ENCODE peak calls at places on chromosomes 1 and 21, in eight cellular contexts. C is stimulated activated CD8-positive, alpha-beta memory T cell treated with anti-CD3 and anti-CD28 coated beads, Interleukin-15, amount 100 ng/mL, for 24 hours; Y is lower leg skin; X is natural killer cell treated with Interleukin-12 subunit alpha and Interleukin-12 subunit beta and Interleukin-15 and Interleukin-18, amount 100 ng/mL, for 72 hours; A is stimulated activated CD4-positive, alpha-beta T cell treated with anti-CD3 and anti-CD28 coated beads, Interleukin-2, amount 100 ng/mL, for 48 hours; O is AG08395; B is body of pancreas; N is LNCaP clone FGC. D is an unnamed sample.

GRCh38 chr1:58818075-58818474 is 34.2 kb upstream of the JUN start:
- DNase-seq in C (no peak), Y (no peak), N (no peak), X (no peak), A (no peak), O (peak), B (no peak), D (no peak)

GRCh38 chr21:14488805-14489204 is 57.3 kb downstream of the SAMSN1 start:
- DNase-seq in C (no peak), O (no peak), X (no peak), B (no peak), Y (no peak), A (no peak), N (no peak), D (no peak)

GRCh38 chr1:212397171-212397570 is 17.5 kb downstream of the PACC1 start:
- DNase-seq in C (no peak), B (no peak), O (no peak), N (no peak), X (no peak), A (no peak), Y (no peak), D (no peak)

GRCh38 chr1:38728176-38728908 is 131.2 kb downstream of the RRAGC start:
- DNase-seq in X (no peak), C (no peak), A (no peak), B (no peak), N (no peak), O (no peak), Y (no peak), D (no peak)

GRCh38 chr1:35255276-35255675 is 13.2 kb upstream of the ZMYM4 start:
- DNase-seq in Y (no peak), N (no peak), B (no peak), C (no peak), X (no peak), A (no peak), O (no peak), D (no peak)

GRCh38 chr21:32411366-32412161 is 942 bp upstream of the EVA1C start:
- DNase-seq in B (peak), Y (peak), N (no peak), X (peak), A (peak), O (peak), C (peak), D (no peak)

GRCh38 chr1:52707927-52708655 is 9.9 kb upstream of the COA7 start:
- DNase-seq in C (no peak), B (no peak), O (peak), Y (peak), A (no peak), X (no peak), N (no peak), D (peak)

GRCh38 chr1:27773732-27774445 is 870 bp downstream of the STX12 start:
- DNase-seq in A (no peak), C (no peak), O (peak), Y (no peak), B (no peak), N (no peak), X (no peak), D (no peak)

GRCh38 chr1:3577300-3577699 is 34.0 kb downstream of the MEGF6 start:
- DNase-seq in O (no peak), C (no peak), Y (no peak), A (no peak), N (no peak), B (no peak), X (no peak), D (no peak)

GRCh38 chr1:171137580-171137979 is 46.9 kb downstream of the FMO3 start:
- DNase-seq in X (no peak), Y (no peak), O (no peak), A (no peak), C (no peak), B (no peak), N (no peak), D (no peak)

GRCh38 chr21:46195595-46196195 is 11.4 kb upstream of the SPATC1L start:
- DNase-seq in A (no peak), C (no peak), O (no peak), Y (peak), N (no peak), B (peak), X (peak), D (no peak)

GRCh38 chr21:26070822-26071425 is 99.6 kb downstream of the APP start:
- DNase-seq in N (no peak), Y (no peak), B (no peak), C (no peak), A (no peak), X (no peak), O (peak), D (no peak)

GRCh38 chr21:39184050-39184980 is 1.1 kb upstream of the PSMG1 start:
- DNase-seq in C (no peak), A (no peak), N (no peak), X (no peak), Y (no peak), B (no peak), O (no peak), D (no peak)

GRCh38 chr1:9181990-9182783 is 52.4 kb upstream of the H6PD start:
- DNase-seq in C (no peak), Y (no peak), N (no peak), X (no peak), A (no peak), B (peak), O (peak), D (no peak)

GRCh38 chr1:4915159-4915558 is 260.8 kb downstream of the AJAP1 start:
- DNase-seq in C (no peak), Y (no peak), B (no peak), N (no peak), X (no peak), O (no peak), A (no peak), D (no peak)

GRCh38 chr1:10877894-10878293 is 81.4 kb upstream of the CASZ1 start:
- DNase-seq in C (no peak), A (no peak), O (no peak), X (no peak), Y (no peak), B (no peak), N (no peak), D (no peak)

GRCh38 chr1:3771108-3772026 is 1.2 kb upstream of the SMIM1 start:
- DNase-seq in X (peak), O (no peak), C (no peak), B (peak), A (no peak), Y (peak), N (no peak), D (no peak)

GRCh38 chr21:35376406-35377135 is 327.5 kb upstream of the RUNX1 start:
- DNase-seq in X (no peak), N (no peak), A (no peak), C (no peak), O (no peak), B (no peak), Y (no peak), D (no peak)

GRCh38 chr1:215650446-215651149 is 83.5 kb downstream of the KCTD3 start:
- DNase-seq in Y (no peak), B (no peak), N (no peak), C (no peak), X (no peak), O (no peak), A (no peak), D (no peak)

GRCh38 chr1:232384172-232384571 is 245.8 kb downstream of the SIPA1L2 start:
- DNase-seq in N (no peak), O (no peak), A (no peak), C (no peak), B (no peak), X (no peak), Y (no peak), D (no peak)

GRCh38 chr21:33948096-33948950 is 32.7 kb upstream of the ATP5PO start:
- DNase-seq in O (no peak), Y (peak), X (peak), C (peak), N (peak), B (peak), A (peak), D (peak)

GRCh38 chr21:37153935-37154350 is 80.9 kb downstream of the TTC3 start:
- DNase-seq in C (no peak), X (no peak), A (no peak), B (peak), N (no peak), O (no peak), Y (no peak), D (no peak)

GRCh38 chr21:44609193-44609592 is 2.7 kb upstream of the KRTAP10-8 start:
- DNase-seq in C (no peak), O (no peak), B (no peak), X (no peak), N (no peak), A (no peak), Y (no peak), D (no peak)

GRCh38 chr1:25735956-25736529 is 64.0 kb upstream of the SELENON start:
- DNase-seq in A (no peak), C (no peak), N (no peak), X (no peak), Y (no peak), O (no peak), B (no peak), D (no peak)

GRCh38 chr1:62637392-62638105 is 40.2 kb downstream of the ANGPTL3 start:
- DNase-seq in O (no peak), X (no peak), A (no peak), B (no peak), C (no peak), N (no peak), Y (no peak), D (no peak)

GRCh38 chr1:222043444-222044292 is 301.8 kb upstream of the DUSP10 start:
- DNase-seq in Y (no peak), C (no peak), A (no peak), N (no peak), X (no peak), B (no peak), O (peak), D (no peak)

GRCh38 chr1:167220537-167221125 is at the start of gene POU2F1:
- DNase-seq in C (peak), X (peak), A (peak), N (peak), Y (peak), B (peak), O (peak), D (peak)

GRCh38 chr1:244780311-244780710 is 55.1 kb upstream of the COX20 start:
- DNase-seq in Y (no peak), N (no peak), O (no peak), B (no peak), C (no peak), A (no peak), X (no peak), D (no peak)

GRCh38 chr1:200180821-200181220 is 153.3 kb downstream of the NR5A2 start:
- DNase-seq in C (no peak), O (peak), N (no peak), A (no peak), B (peak), X (no peak), Y (no peak), D (no peak)

GRCh38 chr1:70767377-70767776 is 280.2 kb downstream of the PTGER3 start:
- DNase-seq in X (no peak), B (no peak), O (peak), N (no peak), A (no peak), C (no peak), Y (no peak), D (no peak)

GRCh38 chr1:159936284-159936904 is 9.0 kb downstream of the IGSF9 start:
- DNase-seq in O (peak), C (peak), Y (peak), A (peak), X (peak), N (no peak), B (peak), D (peak)

GRCh38 chr1:941588-942383 is 17.3 kb downstream of the NOC2L start:
- DNase-seq in B (peak), C (no peak), A (no peak), Y (no peak), O (peak), X (no peak), N (no peak), D (no peak)

GRCh38 chr1:240232548-240232947 is 140.9 kb downstream of the FMN2 start:
- DNase-seq in B (no peak), Y (no peak), N (no peak), O (peak), A (no peak), C (no peak), X (no peak), D (no peak)

GRCh38 chr1:89527750-89528381 is 3.2 kb downstream of the LRRC8B start:
- DNase-seq in N (no peak), C (no peak), O (no peak), A (no peak), B (no peak), Y (no peak), X (no peak), D (no peak)

GRCh38 chr1:201511925-201512539 is 5.1 kb upstream of the CSRP1 start:
- DNase-seq in N (peak), B (peak), A (no peak), C (no peak), Y (no peak), X (no peak), O (peak), D (peak)

GRCh38 chr1:165114022-165114888 is 242.3 kb downstream of the LMX1A start:
- DNase-seq in Y (no peak), A (peak), X (no peak), N (peak), O (peak), C (no peak), B (peak), D (no peak)

GRCh38 chr1:106620521-106620954 is 435.9 kb upstream of the PRMT6 start:
- DNase-seq in X (no peak), C (no peak), B (peak), Y (peak), N (no peak), O (peak), A (no peak), D (no peak)

GRCh38 chr1:73034255-73034654 is 751.9 kb upstream of the NEGR1 start:
- DNase-seq in C (no peak), B (no peak), O (no peak), N (no peak), Y (no peak), A (no peak), X (no peak), D (no peak)

D was measured in HL-60.